ENCODE peak calls at places on chromosomes 6 and 20, in six cellular contexts. Z is naive thymus-derived CD4-positive, alpha-beta T cell; C is activated T-cell treated with anti-CD3 and anti-CD28 coated beads for 48 hours; S is substantia nigra; X is Peyer's patch; R is activated CD8-positive, alpha-beta memory T cell treated with anti-CD3 and anti-CD28 coated beads, Interleukin-2, amount 10 ng/mL, durations not matched to agents 7 days and 5 days. Q is an unnamed sample.
A peak's percentile ranks its signal among the peaks of the same experiment; 100 is the strongest.

GRCh38 chr6:55993418-55993817 is 118.0 kb upstream of the BMP5 start:
- DNase-seq in Z (no peak), C (no peak), S (no peak), X (no peak), R (no peak), Q (no peak)

GRCh38 chr6:143804835-143805239 is 38.3 kb upstream of the LTV1 start:
- DNase-seq in Z (no peak), C (no peak), S (no peak), X (no peak), R (no peak), Q (no peak)

GRCh38 chr6:18501313-18502013 is 114.3 kb downstream of the RNF144B start:
- DNase-seq in Z (no peak), C (no peak), S (no peak), X (peak; percentile 64), R (no peak), Q (peak; percentile 49)

GRCh38 chr6:29510202-29510601 is 22.4 kb upstream of the MAS1L start:
- DNase-seq in Z (no peak), C (no peak), S (no peak), X (no peak), R (peak; percentile 33), Q (no peak)

GRCh38 chr6:43878823-43879495 is 108.9 kb downstream of the VEGFA start:
- DNase-seq in Z (no peak), C (no peak), S (peak; percentile 74), X (no peak), R (no peak), Q (no peak)

GRCh38 chr6:11744753-11745152 is 33.9 kb downstream of the ADTRP start:
- DNase-seq in Z (no peak), C (no peak), S (no peak), X (peak; percentile 77), R (no peak), Q (no peak)

GRCh38 chr20:5688431-5688972 is 61.7 kb upstream of the SHLD1 start:
- DNase-seq in Z (no peak), C (no peak), S (no peak), X (no peak), R (no peak), Q (no peak)

GRCh38 chr6:144285798-144286502 is 815 bp downstream of the UTRN start:
- DNase-seq in Z (peak; percentile 29), C (no peak), S (peak; percentile 13), X (peak; percentile 75), R (peak; percentile 66), Q (no peak)

GRCh38 chr20:32396656-32397160 is 38.6 kb downstream of the ASXL1 start:
- DNase-seq in Z (no peak), C (no peak), S (no peak), X (no peak), R (no peak), Q (no peak)

GRCh38 chr6:75563032-75563431 is 38.6 kb upstream of the SENP6 start:
- DNase-seq in Z (no peak), C (no peak), S (no peak), X (peak; percentile 48), R (no peak), Q (no peak)

GRCh38 chr6:127554435-127555006 is 22.5 kb upstream of the C6orf58 start:
- DNase-seq in Z (no peak), C (no peak), S (no peak), X (no peak), R (peak; percentile 50), Q (no peak)

GRCh38 chr6:152316024-152316423 is 321.1 kb downstream of the SYNE1 start:
- DNase-seq in Z (no peak), C (no peak), S (no peak), X (no peak), R (no peak), Q (peak; percentile 65)

GRCh38 chr20:59055302-59055701 is 12.7 kb upstream of the PRELID3B start:
- DNase-seq in Z (no peak), C (no peak), S (no peak), X (no peak), R (no peak), Q (no peak)

GRCh38 chr6:92756912-92757311 is 662.4 kb downstream of the EPHA7 start:
- DNase-seq in Z (no peak), C (no peak), S (no peak), X (no peak), R (no peak), Q (peak; percentile 66)

GRCh38 chr20:51402201-51402600 is 140.3 kb downstream of the NFATC2 start:
- DNase-seq in Z (no peak), C (no peak), S (no peak), X (peak; percentile 86), R (peak; percentile 83), Q (no peak)

GRCh38 chr6:100881707-100882040 is 545 bp upstream of the ASCC3 start:
- DNase-seq in Z (no peak), C (no peak), S (no peak), X (no peak), R (no peak), Q (no peak)

GRCh38 chr6:11770546-11771466 is 7.8 kb downstream of the ADTRP start:
- DNase-seq in Z (no peak), C (no peak), S (peak; percentile 8), X (peak; percentile 93), R (no peak), Q (peak; percentile 98)

GRCh38 chr20:10370091-10370887 is 63.7 kb downstream of the MKKS start:
- DNase-seq in Z (no peak), C (no peak), S (no peak), X (no peak), R (no peak), Q (no peak)

GRCh38 chr6:145323652-145324051 is 411.7 kb downstream of the EPM2A start:
- DNase-seq in Z (no peak), C (no peak), S (no peak), X (no peak), R (no peak), Q (no peak)

GRCh38 chr6:139248911-139249310 is 42.9 kb downstream of the TXLNB start:
- DNase-seq in Z (no peak), C (no peak), S (no peak), X (no peak), R (no peak), Q (no peak)

GRCh38 chr20:37994512-37994911 is 38.7 kb downstream of the TTI1 start:
- DNase-seq in Z (no peak), C (no peak), S (no peak), X (no peak), R (no peak), Q (peak; percentile 20)

GRCh38 chr20:33926425-33926824 is 67.3 kb upstream of the RALY start:
- DNase-seq in Z (no peak), C (no peak), S (no peak), X (no peak), R (no peak), Q (no peak)

GRCh38 chr6:24431045-24431451 is 28.3 kb downstream of the MRS2 start:
- DNase-seq in Z (no peak), C (no peak), S (no peak), X (no peak), R (no peak), Q (peak; percentile 37)

GRCh38 chr20:23889775-23890187 is 10.2 kb upstream of the CST5 start:
- DNase-seq in Z (peak; percentile 49), C (peak; percentile 54), S (peak; percentile 35), X (no peak), R (peak; percentile 74), Q (peak; percentile 11)

GRCh38 chr20:20009784-20010253 is 7.3 kb upstream of the NAA20 start:
- DNase-seq in Z (no peak), C (no peak), S (no peak), X (no peak), R (no peak), Q (no peak)

GRCh38 chr20:62299666-62300236 is 3.0 kb upstream of the ADRM1 start:
- DNase-seq in Z (no peak), C (no peak), S (no peak), X (no peak), R (no peak), Q (no peak)

GRCh38 chr6:167870321-167870720 is 43.6 kb downstream of the AFDN start:
- DNase-seq in Z (no peak), C (no peak), S (no peak), X (peak; percentile 62), R (no peak), Q (no peak)

GRCh38 chr6:168988801-168989200 is 264.8 kb downstream of the THBS2 start:
- DNase-seq in Z (no peak), C (no peak), S (no peak), X (no peak), R (no peak), Q (no peak)

GRCh38 chr20:43942661-43943285 is 28.1 kb downstream of the TOX2 start:
- DNase-seq in Z (no peak), C (no peak), S (no peak), X (no peak), R (peak; percentile 53), Q (peak; percentile 48)

GRCh38 chr6:155524249-155524651 is 68.6 kb upstream of the NOX3 start:
- DNase-seq in Z (no peak), C (peak; percentile 1), S (no peak), X (no peak), R (no peak), Q (peak; percentile 48)

GRCh38 chr6:19394051-19394450 is 443.1 kb upstream of the ID4 start:
- DNase-seq in Z (no peak), C (no peak), S (no peak), X (no peak), R (no peak), Q (no peak)

GRCh38 chr6:31400467-31401289 is 2.7 kb upstream of the MICA start:
- DNase-seq in Z (peak; percentile 27), C (peak; percentile 56), S (peak; percentile 23), X (peak; percentile 94), R (peak; percentile 89), Q (no peak)

GRCh38 chr6:104640761-104641160 is 219.0 kb downstream of the HACE1 start:
- DNase-seq in Z (no peak), C (no peak), S (no peak), X (no peak), R (no peak), Q (no peak)

GRCh38 chr20:50820515-50821256 is 25.8 kb downstream of the BCAS4 start:
- DNase-seq in Z (no peak), C (no peak), S (no peak), X (no peak), R (peak; percentile 60), Q (no peak)

GRCh38 chr6:98845201-98846020 is 11.0 kb downstream of the POU3F2 start:
- DNase-seq in Z (no peak), C (peak; percentile 66), S (peak; percentile 81), X (peak; percentile 83), R (peak; percentile 73), Q (peak; percentile 70)

GRCh38 chr6:23826587-23826986 is 299.4 kb upstream of the NRSN1 start:
- DNase-seq in Z (no peak), C (no peak), S (no peak), X (no peak), R (no peak), Q (no peak)

GRCh38 chr20:4234128-4234527 is 218.8 kb upstream of the RNF24 start:
- DNase-seq in Z (no peak), C (no peak), S (no peak), X (no peak), R (no peak), Q (no peak)